ENCODE peak calls at places on chromosomes 3 and 15, in nine cellular contexts. N is RWPE2; H is tibial nerve; F is stimulated activated CD4-positive, alpha-beta T cell treated with anti-CD3 and anti-CD28 coated beads, Interleukin-2, amount 100 ng/mL, for 48 hours; W is activated T-helper 9 cell treated with anti-CD3 and anti-CD28 coated beads, Interleukin-2, amount 50 U/mL, for 16 hours; Q is T-helper 17 cell; K is esophagus squamous epithelium; D is choroid plexus epithelial cell; J is nucleus accumbens. E is an unnamed sample.

GRCh38 chr15:34353627-34354026 is 10.5 kb downstream of the NUTM1 start:
- DNase-seq in N (no peak), H (no peak), F (no peak), W (no peak), Q (no peak), K (no peak), D (no peak), J (no peak), E (no peak)

GRCh38 chr15:60835974-60836373 is 357.0 kb upstream of the ICE2 start:
- DNase-seq in N (no peak), H (no peak), F (no peak), W (no peak), Q (no peak), K (no peak), D (peak), J (no peak), E (no peak)

GRCh38 chr3:82157952-82158351 is 396.5 kb upstream of the GBE1 start:
- DNase-seq in N (peak), H (no peak), F (no peak), W (no peak), Q (no peak), K (no peak), D (peak), J (no peak), E (no peak)

GRCh38 chr15:38002883-38003477 is 68.5 kb downstream of the TMCO5A start:
- DNase-seq in N (no peak), H (peak), F (no peak), W (no peak), Q (no peak), K (no peak), D (peak), J (no peak), E (peak)

GRCh38 chr15:31147456-31147855 is 45.9 kb upstream of the TRPM1 start:
- DNase-seq in N (no peak), H (no peak), F (no peak), W (no peak), Q (no peak), K (no peak), D (no peak), J (no peak), E (no peak)

GRCh38 chr3:143002083-143002712 is 828 bp downstream of the U2SURP start:
- DNase-seq in N (no peak), H (no peak), F (peak), W (no peak), Q (no peak), K (no peak), D (peak), J (no peak), E (no peak)

GRCh38 chr15:59632714-59633113 is 21.1 kb downstream of the GCNT3 start:
- DNase-seq in N (no peak), H (no peak), F (no peak), W (no peak), Q (no peak), K (no peak), D (peak), J (no peak), E (no peak)

GRCh38 chr3:15982667-15983145 is 184.9 kb upstream of the ANKRD28 start:
- DNase-seq in N (peak), H (no peak), F (no peak), W (no peak), Q (no peak), K (no peak), D (peak), J (peak), E (no peak)

GRCh38 chr3:26346497-26346896 is 276.1 kb upstream of the LRRC3B start:
- DNase-seq in N (no peak), H (no peak), F (no peak), W (no peak), Q (no peak), K (no peak), D (no peak), J (no peak), E (no peak)

GRCh38 chr3:171776411-171776810 is 33.9 kb downstream of the PLD1 start:
- DNase-seq in N (no peak), H (no peak), F (no peak), W (no peak), Q (no peak), K (no peak), D (no peak), J (peak), E (no peak)

GRCh38 chr15:25183581-25184330 is 229.0 kb downstream of the SNRPN start:
- DNase-seq in N (peak), H (no peak), F (no peak), W (no peak), Q (peak), K (no peak), D (no peak), J (no peak), E (no peak)

GRCh38 chr3:150073031-150073430 is 102.3 kb upstream of the PFN2 start:
- DNase-seq in N (no peak), H (no peak), F (no peak), W (no peak), Q (no peak), K (no peak), D (no peak), J (no peak), E (no peak)

GRCh38 chr3:113051827-113052226 is 61.0 kb downstream of the GTPBP8 start:
- DNase-seq in N (no peak), H (peak), F (no peak), W (no peak), Q (no peak), K (no peak), D (no peak), J (peak), E (no peak)

GRCh38 chr3:120753831-120754230 is 11.3 kb downstream of the GTF2E1 start:
- DNase-seq in N (no peak), H (no peak), F (no peak), W (no peak), Q (no peak), K (no peak), D (peak), J (no peak), E (no peak)

GRCh38 chr3:129663045-129663446 is 56.6 kb upstream of the PLXND1 start:
- DNase-seq in N (peak), H (no peak), F (no peak), W (no peak), Q (no peak), K (no peak), D (no peak), J (no peak), E (no peak)

GRCh38 chr15:51793521-51793920 is 35.9 kb upstream of the TMOD3 start:
- DNase-seq in N (no peak), H (peak), F (no peak), W (no peak), Q (no peak), K (no peak), D (peak), J (no peak), E (no peak)

GRCh38 chr3:29441020-29441324 is 160.1 kb downstream of the RBMS3 start:
- DNase-seq in N (no peak), H (no peak), F (no peak), W (no peak), Q (no peak), K (no peak), D (no peak), J (no peak), E (no peak)

GRCh38 chr3:67109651-67110204 is 111.6 kb downstream of the KBTBD8 start:
- DNase-seq in N (no peak), H (no peak), F (no peak), W (no peak), Q (no peak), K (no peak), D (peak), J (no peak), E (no peak)

GRCh38 chr3:169071003-169071402 is 592.5 kb downstream of the MECOM start:
- DNase-seq in N (no peak), H (no peak), F (no peak), W (no peak), Q (no peak), K (no peak), D (peak), J (no peak), E (no peak)

GRCh38 chr3:36635731-36636130 is 128.6 kb downstream of the DCLK3 start:
- DNase-seq in N (no peak), H (no peak), F (no peak), W (no peak), Q (no peak), K (no peak), D (no peak), J (no peak), E (no peak)

GRCh38 chr3:48419597-48419996 is 10.3 kb downstream of the PLXNB1 start:
- DNase-seq in N (no peak), H (no peak), F (no peak), W (no peak), Q (no peak), K (no peak), D (no peak), J (no peak), E (no peak)

GRCh38 chr3:58899159-58899952 is 150.5 kb downstream of the CFAP20DC start:
- DNase-seq in N (no peak), H (no peak), F (peak), W (no peak), Q (peak), K (no peak), D (peak), J (no peak), E (peak)

GRCh38 chr15:63439536-63440264 is 58.1 kb upstream of the CA12 start:
- DNase-seq in N (no peak), H (no peak), F (no peak), W (no peak), Q (no peak), K (no peak), D (no peak), J (no peak), E (no peak)

GRCh38 chr15:79743032-79743431 is 153.8 kb downstream of the MTHFS start:
- DNase-seq in N (no peak), H (no peak), F (no peak), W (no peak), Q (no peak), K (no peak), D (no peak), J (no peak), E (no peak)

GRCh38 chr3:42314411-42314810 is 48.4 kb upstream of the CCK start:
- DNase-seq in N (no peak), H (no peak), F (no peak), W (no peak), Q (no peak), K (no peak), D (no peak), J (no peak), E (no peak)

GRCh38 chr3:126153695-126154360 is 26.6 kb downstream of the ALDH1L1 start:
- DNase-seq in N (no peak), H (no peak), F (no peak), W (no peak), Q (no peak), K (no peak), D (no peak), J (no peak), E (no peak)

GRCh38 chr3:188170461-188171459 is 16.8 kb downstream of the LPP start:
- DNase-seq in N (no peak), H (no peak), F (peak), W (peak), Q (peak), K (no peak), D (no peak), J (no peak), E (no peak)

GRCh38 chr3:16547555-16547954 is 34.1 kb upstream of the RFTN1 start:
- DNase-seq in N (no peak), H (no peak), F (no peak), W (no peak), Q (no peak), K (no peak), D (no peak), J (no peak), E (no peak)

GRCh38 chr15:88646951-88647350 is 8.1 kb downstream of the ISG20 start:
- DNase-seq in N (peak), H (no peak), F (no peak), W (no peak), Q (no peak), K (no peak), D (no peak), J (no peak), E (no peak)

GRCh38 chr15:25767356-25768151 is 95.6 kb downstream of the ATP10A start:
- DNase-seq in N (no peak), H (no peak), F (no peak), W (no peak), Q (no peak), K (no peak), D (no peak), J (no peak), E (no peak)

GRCh38 chr3:172151610-172152293 is 112.4 kb downstream of the FNDC3B start:
- DNase-seq in N (no peak), H (no peak), F (no peak), W (no peak), Q (no peak), K (no peak), D (no peak), J (no peak), E (no peak)

GRCh38 chr15:74317820-74318375 is 49.5 kb downstream of the CYP11A1 start:
- DNase-seq in N (no peak), H (peak), F (no peak), W (no peak), Q (no peak), K (no peak), D (peak), J (no peak), E (no peak)

GRCh38 chr15:43239732-43240491 is 19.1 kb upstream of the EPB42 start:
- DNase-seq in N (no peak), H (no peak), F (no peak), W (no peak), Q (no peak), K (no peak), D (peak), J (no peak), E (no peak)

E was measured in stimulated activated naive B cell treated with anti-CD40 and anti-IgM and Interleukin-4, amounts not matched to agents 10 μg/mL and 1 μg/mL and 100 μg/mL, for 72 hours.